ENCODE peak calls at places on chromosome 3, in four cellular contexts. M is CD8-positive, alpha-beta memory T cell; H is right cardiac atrium; W is mucosa of descending colon. G is an unnamed sample. For H3K4me1, the result is how much of the 10 kb centered on the place peaks cover.

GRCh38 chr3:188217011-188217463 is 63.1 kb downstream of the LPP start:
- DNase-seq in M (no peak), H (no peak), W (no peak), G (no peak)

GRCh38 chr3:101846709-101847108 is 2.6 kb upstream of the NFKBIZ start:
- DNase-seq in M (no peak), H (no peak), W (no peak), G (no peak)

GRCh38 chr3:29805757-29806156 is 524.9 kb downstream of the RBMS3 start:
- DNase-seq in M (no peak), H (no peak), W (no peak), G (no peak)

GRCh38 chr3:112605285-112605684 is 35.7 kb downstream of the CCDC80 start:
- DNase-seq in M (no peak), H (no peak), W (no peak), G (no peak)

GRCh38 chr3:148789156-148789555 is 38.5 kb upstream of the CPB1 start:
- DNase-seq in M (no peak), H (no peak), W (no peak), G (no peak)

GRCh38 chr3:39141211-39141995 is 12.0 kb downstream of the CSRNP1 start:
- DNase-seq in M (no peak), H (peak), W (peak), G (peak)

GRCh38 chr3:189773056-189773455 is 141.9 kb downstream of the TP63 start:
- DNase-seq in M (no peak), H (no peak), W (no peak), G (no peak)

GRCh38 chr3:14389133-14390115 is 13.0 kb upstream of the SLC6A6 start:
- DNase-seq in M (no peak), H (peak), W (no peak), G (no peak)

GRCh38 chr3:10981961-10982360 is 10.6 kb upstream of the SLC6A1 start:
- DNase-seq in M (no peak), H (no peak), W (no peak), G (no peak)

GRCh38 chr3:128496602-128497304 is 3.8 kb upstream of the GATA2 start:
- DNase-seq in M (no peak), H (peak), W (no peak), G (no peak)

GRCh38 chr3:24235121-24235520 is 259.5 kb downstream of the THRB start:
- DNase-seq in M (no peak), H (no peak), W (no peak), G (no peak)

GRCh38 chr3:9422712-9423424 is 25.5 kb downstream of the SETD5 start:
- DNase-seq in M (no peak), H (peak), W (peak), G (peak)

GRCh38 chr3:158672293-158673176 is at the start of gene LXN:
- DNase-seq in M (peak), H (peak), W (peak), G (peak)

GRCh38 chr3:48297111-48297810 is 36.2 kb downstream of the SPINK8 start:
- DNase-seq in M (no peak), H (no peak), W (no peak), G (no peak)

GRCh38 chr3:121072128-121072527 is 164.1 kb downstream of the STXBP5L start:
- DNase-seq in M (no peak), H (peak), W (no peak), G (no peak)

GRCh38 chr3:123758081-123758564 is 126.0 kb downstream of the MYLK start:
- DNase-seq in M (no peak), H (no peak), W (no peak), G (no peak)

GRCh38 chr3:170355738-170356595 is 1.5 kb upstream of the SKIL start:
- DNase-seq in M (peak), H (peak), W (peak), G (peak)

GRCh38 chr3:33544126-33544525 is 103.9 kb upstream of the UBP1 start:
- DNase-seq in M (no peak), H (no peak), W (no peak), G (no peak)

GRCh38 chr3:3531476-3531875 is 267.8 kb upstream of the LRRN1 start:
- DNase-seq in M (no peak), H (no peak), W (no peak), G (no peak)

GRCh38 chr3:193982258-193982659 is 153.7 kb upstream of the HES1 start:
- DNase-seq in M (no peak), H (peak), W (peak), G (peak)

GRCh38 chr3:151395806-151396205 is 11.3 kb upstream of the P2RY12 start:
- DNase-seq in M (no peak), H (no peak), W (no peak), G (no peak)

GRCh38 chr3:11288786-11289637 is 16.8 kb downstream of the ATG7 start:
- DNase-seq in M (no peak), H (peak), W (no peak), G (no peak)

GRCh38 chr3:138509586-138509985 is 75.2 kb downstream of the ESYT3 start:
- DNase-seq in M (no peak), H (no peak), W (no peak), G (no peak)

GRCh38 chr3:142645236-142645793 is 49.1 kb downstream of the PLS1 start:
- DNase-seq in M (no peak), H (no peak), W (no peak), G (no peak)

GRCh38 chr3:14847613-14848541 is 29.1 kb downstream of the FGD5 start:
- DNase-seq in M (no peak), H (peak), W (peak), G (peak)

GRCh38 chr3:42123012-42123581 is 31.9 kb downstream of the TRAK1 start:
- DNase-seq in M (no peak), H (no peak), W (no peak), G (no peak)

GRCh38 chr3:50609743-50610085 is 1.9 kb downstream of the CISH start:
- DNase-seq in M (no peak), H (peak), W (no peak), G (no peak)

GRCh38 chr3:63932509-63933212 is 20.5 kb upstream of the SCAANT1 start:
- DNase-seq in M (no peak), H (no peak), W (no peak), G (no peak)
- H3K4me1 ChIP-seq in M (under half), H (under half), W (under half), G (half or more)

GRCh38 chr3:43390255-43390588 is 103.9 kb downstream of the SNRK start:
- DNase-seq in M (no peak), H (no peak), W (no peak), G (no peak)
- H3K4me1 ChIP-seq in M (under half), H (under half), W (under half), G (under half)

DNA sequence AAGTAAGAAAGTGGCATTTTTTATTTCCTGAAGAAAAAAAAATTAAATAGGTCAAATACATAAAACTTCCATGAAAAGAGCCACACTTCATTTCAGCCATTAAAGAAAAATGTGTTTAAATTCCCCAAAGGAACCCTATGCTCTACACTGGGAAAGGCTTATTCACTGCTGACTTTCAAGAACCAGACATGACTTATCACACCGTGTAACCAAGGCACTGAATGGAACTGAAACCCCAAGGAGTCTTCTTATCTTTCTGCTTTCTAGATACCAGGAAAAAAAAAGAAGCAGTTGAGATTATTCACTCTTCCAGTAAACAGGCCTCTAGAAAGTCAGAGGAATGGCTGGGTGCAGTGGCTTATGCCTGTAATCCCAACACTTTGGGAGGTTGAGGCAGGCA is 44.4 kb downstream of the OSBPL10 start:
- DNase-seq in M (no peak), H (no peak), W (no peak), G (no peak)
- H3K4me1 ChIP-seq in M (under half), H (under half), W (under half), G (under half)

DNA sequence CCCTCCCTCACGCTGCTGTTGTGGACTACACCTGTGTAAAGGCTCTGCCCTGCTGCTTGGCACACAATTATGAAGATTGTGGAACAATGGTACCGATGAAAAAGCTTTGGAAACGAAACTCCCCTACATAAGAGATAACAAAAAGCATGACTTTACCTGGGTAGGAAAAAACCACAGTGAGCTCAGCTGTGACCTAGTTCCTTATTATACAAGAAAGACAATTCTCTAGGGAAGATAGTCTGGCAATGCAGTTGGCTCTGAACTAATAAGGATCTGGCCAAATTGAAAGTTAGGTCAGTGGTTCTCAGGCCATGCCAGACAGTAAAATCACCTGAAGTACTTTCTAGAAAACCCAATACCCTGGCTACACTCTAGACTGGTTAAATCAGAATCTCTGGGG is 16.1 kb downstream of the CLEC3B start:
- DNase-seq in M (no peak), H (no peak), W (no peak), G (no peak)
- H3K4me1 ChIP-seq in M (under half), H (under half), W (under half), G (under half)

GRCh38 chr3:71926242-71926560 is 141.3 kb upstream of the PROK2 start:
- DNase-seq in M (no peak), H (no peak), W (peak), G (peak)
- H3K4me1 ChIP-seq in M (under half), H (under half), W (under half), G (under half)

GRCh38 chr3:129596194-129597086 is 10.0 kb downstream of the PLXND1 start:
- DNase-seq in M (no peak), H (peak), W (peak), G (peak)
- H3K4me1 ChIP-seq in M (under half), H (under half), W (under half), G (half or more)

G was measured in transverse colon.